ENCODE peak calls at places on chromosomes 16 and 17, in seven cellular contexts. P is RCC 7860; J is kidney glomerular epithelial cell; G is activated T-cell treated with anti-CD3 and anti-CD28 coated beads, Interleukin-2, amount 50 U/mL, for 4 hours; O is H9; Z is hypothalamus; X is AG04450. V is an unnamed sample.

GRCh38 chr16:81458827-81459598 is 14.4 kb downstream of the CMIP start:
- DNase-seq in P (no peak), J (no peak), G (no peak), O (no peak), Z (no peak), X (no peak), V (no peak)

GRCh38 chr17:36697907-36698526 is 96.6 kb downstream of the MRM1 start:
- DNase-seq in P (no peak), J (no peak), G (no peak), O (no peak), Z (no peak), X (no peak), V (peak)

GRCh38 chr17:75785770-75786538 is 1.3 kb downstream of the UNK start:
- DNase-seq in P (peak), J (peak), G (no peak), O (no peak), Z (no peak), X (no peak), V (no peak)

GRCh38 chr16:68357923-68358322 is 47.1 kb downstream of the PRMT7 start:
- DNase-seq in P (no peak), J (no peak), G (no peak), O (no peak), Z (no peak), X (no peak), V (no peak)

GRCh38 chr16:23466162-23466885 is 13.3 kb upstream of the COG7 start:
- DNase-seq in P (peak), J (peak), G (no peak), O (no peak), Z (no peak), X (peak), V (no peak)

GRCh38 chr16:87765473-87765775 is 362 bp downstream of the KLHDC4 start:
- DNase-seq in P (no peak), J (no peak), G (peak), O (no peak), Z (no peak), X (no peak), V (no peak)

GRCh38 chr17:6554871-6555330 is 1.5 kb downstream of the PITPNM3 start:
- DNase-seq in P (no peak), J (no peak), G (no peak), O (peak), Z (no peak), X (no peak), V (no peak)

GRCh38 chr16:4117250-4117578 is 972 bp upstream of the ADCY9 start:
- DNase-seq in P (no peak), J (no peak), G (no peak), O (no peak), Z (no peak), X (no peak), V (no peak)

GRCh38 chr16:27729516-27730304 is 179.8 kb downstream of the KATNIP start:
- DNase-seq in P (no peak), J (no peak), G (no peak), O (no peak), Z (no peak), X (no peak), V (no peak)

GRCh38 chr17:51995797-51996403 is 162.6 kb downstream of the CA10 start:
- DNase-seq in P (no peak), J (peak), G (no peak), O (no peak), Z (no peak), X (no peak), V (no peak)

GRCh38 chr17:61469474-61469873 is 17.3 kb downstream of the TBX4 start:
- DNase-seq in P (no peak), J (no peak), G (no peak), O (no peak), Z (no peak), X (no peak), V (no peak)

GRCh38 chr16:73196670-73197069 is 148.7 kb upstream of the ZFHX3 start:
- DNase-seq in P (peak), J (peak), G (no peak), O (peak), Z (peak), X (no peak), V (peak)

GRCh38 chr17:1460233-1460632 is 4.2 kb upstream of the CRK start:
- DNase-seq in P (peak), J (peak), G (no peak), O (no peak), Z (no peak), X (no peak), V (no peak)

GRCh38 chr16:16828913-16829398 is 450.0 kb downstream of the NPIPA7 start:
- DNase-seq in P (no peak), J (no peak), G (no peak), O (peak), Z (no peak), X (no peak), V (peak)

GRCh38 chr16:57988929-57989328 is 11.5 kb downstream of the ZNF319 start:
- DNase-seq in P (no peak), J (no peak), G (no peak), O (peak), Z (peak), X (no peak), V (peak)

GRCh38 chr16:85913141-85913601 is 14.2 kb downstream of the IRF8 start:
- DNase-seq in P (no peak), J (no peak), G (no peak), O (no peak), Z (no peak), X (no peak), V (no peak)

GRCh38 chr17:80478487-80479245 is 2.3 kb upstream of the NPTX1 start:
- DNase-seq in P (no peak), J (no peak), G (no peak), O (no peak), Z (no peak), X (no peak), V (peak)

GRCh38 chr17:19370493-19370960 is 7.8 kb upstream of the MAPK7 start:
- DNase-seq in P (peak), J (no peak), G (no peak), O (no peak), Z (no peak), X (no peak), V (peak)

GRCh38 chr16:24288516-24288915 is 32.4 kb downstream of the CACNG3 start:
- DNase-seq in P (no peak), J (no peak), G (no peak), O (no peak), Z (no peak), X (no peak), V (no peak)

GRCh38 chr16:79042886-79043285 is 557.7 kb downstream of the MAF start:
- DNase-seq in P (no peak), J (no peak), G (peak), O (no peak), Z (no peak), X (no peak), V (no peak)

GRCh38 chr17:2415081-2415480 is 14.2 kb upstream of the MNT start:
- DNase-seq in P (no peak), J (no peak), G (no peak), O (no peak), Z (no peak), X (no peak), V (no peak)

GRCh38 chr17:73300392-73300791 is 11.4 kb downstream of the CDC42EP4 start:
- DNase-seq in P (no peak), J (no peak), G (no peak), O (no peak), Z (no peak), X (no peak), V (no peak)

GRCh38 chr17:8707591-8708453 is 36.8 kb downstream of the CCDC42 start:
- DNase-seq in P (no peak), J (no peak), G (no peak), O (peak), Z (no peak), X (no peak), V (peak)

GRCh38 chr16:68972720-68973119 is 129.4 kb downstream of the TANGO6 start:
- DNase-seq in P (peak), J (peak), G (no peak), O (peak), Z (peak), X (peak), V (peak)

GRCh38 chr16:85555549-85556455 is 57.3 kb upstream of the GSE1 start:
- DNase-seq in P (peak), J (no peak), G (no peak), O (peak), Z (no peak), X (no peak), V (peak)

GRCh38 chr16:71250461-71251232 is 20.1 kb upstream of the HYDIN start:
- DNase-seq in P (no peak), J (no peak), G (no peak), O (no peak), Z (no peak), X (no peak), V (no peak)

GRCh38 chr16:61891460-61891859 is 144.8 kb downstream of the CDH8 start:
- DNase-seq in P (no peak), J (no peak), G (no peak), O (no peak), Z (no peak), X (no peak), V (no peak)

GRCh38 chr17:59618894-59619312 is 792 bp upstream of the CLTC start:
- DNase-seq in P (no peak), J (no peak), G (no peak), O (no peak), Z (no peak), X (no peak), V (no peak)

GRCh38 chr17:38558751-38559024 is 47.1 kb downstream of the SRCIN1 start:
- DNase-seq in P (no peak), J (no peak), G (no peak), O (no peak), Z (no peak), X (no peak), V (peak)

GRCh38 chr16:7303014-7303676 is 29.5 kb upstream of the RBFOX1 start:
- DNase-seq in P (no peak), J (no peak), G (no peak), O (peak), Z (peak), X (no peak), V (peak)

GRCh38 chr17:76033139-76033538 is 6.0 kb upstream of the EVPL start:
- DNase-seq in P (no peak), J (no peak), G (no peak), O (no peak), Z (no peak), X (no peak), V (no peak)

GRCh38 chr17:46977348-46977747 is 1.7 kb downstream of the RPRML start:
- DNase-seq in P (no peak), J (no peak), G (no peak), O (peak), Z (no peak), X (no peak), V (peak)

GRCh38 chr17:60601443-60602384 is 1.7 kb downstream of the PPM1D start:
- DNase-seq in P (peak), J (peak), G (peak), O (peak), Z (peak), X (peak), V (peak)